ENCODE peak calls at places on chromosome 2, in eight cellular contexts. B, K, V, Z, Q, T, H and G are unnamed samples.

GRCh38 chr2:85353876-85354285 is 447 bp downstream of the RETSAT start:
- DNase-seq in B (peak; percentile 91), K (peak; percentile 78), V (peak; percentile 39), Z (no peak), Q (peak; percentile 6), T (peak; percentile 34), H (no peak), G (no peak)

GRCh38 chr2:11833601-11834000 is 87.2 kb downstream of the LPIN1 start:
- DNase-seq in B (no peak), K (no peak), V (no peak), Z (no peak), Q (peak; percentile 64), T (no peak), H (no peak), G (no peak)

GRCh38 chr2:118148133-118148532 is 59.9 kb downstream of the INSIG2 start:
- DNase-seq in B (no peak), K (no peak), V (no peak), Z (no peak), Q (no peak), T (no peak), H (no peak), G (no peak)

GRCh38 chr2:216372761-216373291 is 543 bp upstream of the MARCHF4 start:
- DNase-seq in B (no peak), K (no peak), V (peak; percentile 56), Z (no peak), Q (peak; percentile 93), T (no peak), H (no peak), G (no peak)

GRCh38 chr2:156006721-156007618 is 325.6 kb downstream of the NR4A2 start:
- DNase-seq in B (no peak), K (no peak), V (no peak), Z (no peak), Q (no peak), T (no peak), H (peak; percentile 69), G (no peak)

GRCh38 chr2:84866121-84866520 is 14.8 kb downstream of the TRABD2A start:
- DNase-seq in B (no peak), K (no peak), V (no peak), Z (no peak), Q (peak; percentile 38), T (no peak), H (no peak), G (no peak)

GRCh38 chr2:11827547-11827946 is 81.1 kb downstream of the LPIN1 start:
- DNase-seq in B (no peak), K (no peak), V (no peak), Z (no peak), Q (no peak), T (no peak), H (no peak), G (no peak)

GRCh38 chr2:182410120-182410519 is 16.7 kb downstream of the PDE1A start:
- DNase-seq in B (no peak), K (no peak), V (no peak), Z (no peak), Q (peak; percentile 53), T (no peak), H (no peak), G (no peak)

GRCh38 chr2:84338069-84338468 is 121.0 kb downstream of the SUCLG1 start:
- DNase-seq in B (no peak), K (no peak), V (no peak), Z (no peak), Q (no peak), T (no peak), H (no peak), G (no peak)

GRCh38 chr2:8544168-8544785 is 137.6 kb upstream of the ID2 start:
- DNase-seq in B (no peak), K (no peak), V (no peak), Z (no peak), Q (no peak), T (no peak), H (no peak), G (no peak)
- TF ChIP-seq POLR2A in B (no peak), K (no peak), V (no peak), Z (no peak), Q (no peak), T (no peak), H (no peak), G (no peak)

GRCh38 chr2:119337749-119338148 is 28.9 kb downstream of the C2orf76 start:
- DNase-seq in B (no peak), K (no peak), V (no peak), Z (no peak), Q (no peak), T (no peak), H (no peak), G (no peak)

GRCh38 chr2:119338282-119338681 is 28.4 kb downstream of the C2orf76 start:
- DNase-seq in B (no peak), K (no peak), V (no peak), Z (no peak), Q (no peak), T (no peak), H (no peak), G (no peak)

GRCh38 chr2:119339562-119339923 is 27.1 kb downstream of the C2orf76 start:
- DNase-seq in B (no peak), K (no peak), V (no peak), Z (no peak), Q (no peak), T (no peak), H (no peak), G (no peak)

GRCh38 chr2:119341684-119342083 is 24.9 kb downstream of the C2orf76 start:
- DNase-seq in B (no peak), K (no peak), V (no peak), Z (no peak), Q (no peak), T (no peak), H (no peak), G (no peak)

DNA sequence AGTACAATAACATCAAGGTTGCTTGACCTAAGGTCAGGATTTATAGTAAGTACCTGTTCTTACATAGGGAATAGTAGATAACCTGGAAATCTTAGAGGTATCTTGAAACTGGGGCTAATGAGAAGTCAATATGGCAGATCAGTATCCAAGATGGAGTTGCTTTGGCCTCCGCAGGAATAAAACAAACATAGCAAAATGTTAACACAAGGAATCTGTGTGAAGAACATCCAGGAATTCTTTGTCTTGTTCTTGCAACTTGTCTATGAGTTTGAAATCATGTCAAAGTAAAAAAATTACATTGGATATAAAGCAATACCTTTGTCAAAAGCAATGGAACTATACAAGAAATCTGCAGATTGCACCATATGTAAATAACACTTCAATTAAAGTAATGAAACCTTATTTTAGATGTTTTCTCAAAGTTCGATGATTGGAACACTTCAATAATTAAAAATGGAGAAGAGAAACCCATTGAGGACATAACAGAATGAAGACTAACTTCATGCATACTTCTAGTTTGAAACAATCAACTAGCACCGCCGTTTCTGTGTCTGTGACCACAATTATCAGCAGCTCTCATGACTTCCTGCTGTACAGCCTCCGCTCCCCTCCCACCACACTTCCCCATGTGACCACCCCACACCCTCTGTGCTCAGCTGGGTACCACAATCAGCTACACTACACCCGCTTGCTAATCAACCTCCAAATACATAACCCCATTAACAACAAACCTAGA is 27.6 kb downstream of the C2orf76 start:
- DNase-seq in B (peak; percentile 24), K (no peak), V (no peak), Z (no peak), Q (no peak), T (no peak), H (peak; percentile 91), G (peak; percentile 38)
- TF ChIP-seq POLR2A in B (no peak), K (no peak), V (no peak), Z (no peak), Q (no peak), T (no peak), H (no peak), G (no peak)

GRCh38 chr2:46764547-46764946 is 151.1 kb downstream of the MCFD2 start:
- DNase-seq in B (no peak), K (no peak), V (no peak), Z (no peak), Q (no peak), T (no peak), H (no peak), G (no peak)
- TF ChIP-seq POLR2A in B (no peak), K (no peak), V (no peak), Z (no peak), Q (no peak), T (no peak), H (no peak), G (no peak)

GRCh38 chr2:143686585-143687164 is 557.5 kb downstream of the ARHGAP15 start:
- DNase-seq in B (no peak), K (no peak), V (peak; percentile 43), Z (no peak), Q (peak; percentile 43), T (no peak), H (no peak), G (no peak)
- TF ChIP-seq POLR2A in B (no peak), K (no peak), V (no peak), Z (no peak), Q (no peak), T (no peak), H (no peak), G (no peak)

GRCh38 chr2:200586644-200586975 is 796 bp downstream of the AOX1 start:
- DNase-seq in B (no peak), K (no peak), V (no peak), Z (no peak), Q (no peak), T (no peak), H (no peak), G (no peak)

GRCh38 chr2:200590090-200590489 is 4.3 kb downstream of the AOX1 start:
- DNase-seq in B (peak; percentile 80), K (no peak), V (no peak), Z (no peak), Q (no peak), T (peak; percentile 56), H (no peak), G (no peak)

GRCh38 chr2:200585730-200586643 is at the start of gene AOX1:
- DNase-seq in B (peak; percentile 73), K (peak; percentile 48), V (no peak), Z (peak; percentile 92), Q (peak; percentile 45), T (peak; percentile 84), H (peak; percentile 84), G (peak; percentile 19)

GRCh38 chr2:200587007-200587616 is 1.3 kb downstream of the AOX1 start:
- DNase-seq in B (no peak), K (no peak), V (no peak), Z (no peak), Q (no peak), T (no peak), H (no peak), G (no peak)

DNA sequence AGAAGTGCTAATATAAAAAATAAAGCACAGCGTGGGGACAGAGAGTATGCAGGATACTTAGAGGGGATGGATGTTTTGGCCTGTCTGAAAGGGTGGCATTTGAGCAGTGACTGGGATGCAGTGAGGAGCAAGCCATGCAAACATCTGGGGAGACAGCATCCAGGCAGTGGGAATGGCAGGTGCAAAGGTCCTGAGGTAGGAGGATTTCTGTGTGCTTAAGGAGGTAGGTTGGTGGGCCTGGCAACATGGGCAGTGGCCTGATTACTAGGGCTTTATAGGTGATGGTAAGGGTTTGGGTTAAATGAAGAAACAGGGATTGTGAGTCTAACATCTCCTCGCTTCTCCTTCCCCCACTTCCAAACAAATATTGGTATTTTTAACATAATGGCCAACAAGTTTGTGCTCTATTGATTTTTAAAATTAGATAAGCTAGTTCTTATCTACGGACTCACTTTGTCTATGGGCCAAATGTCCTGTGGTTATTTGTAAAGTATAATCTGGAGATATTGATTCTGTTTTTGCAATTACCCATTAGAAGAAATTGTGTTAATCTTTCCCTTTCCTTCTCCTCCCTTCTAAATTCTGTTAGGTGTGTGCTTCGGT is 2.4 kb downstream of the AOX1 start:
- DNase-seq in B (no peak), K (no peak), V (no peak), Z (no peak), Q (no peak), T (no peak), H (no peak), G (no peak)
- TF ChIP-seq POLR2A in B (no peak), K (no peak), V (no peak), Z (no peak), Q (no peak), T (no peak), H (no peak), G (no peak)